ENCODE peak calls at places on chromosomes 4 and X, in four cellular contexts. F is WTC11, T is endothelial cell, P is OCI-LY7. H is an unnamed sample.

GRCh38 chr4:38818441-38818976 is 13.9 kb upstream of the TLR1 start:
- DNase-seq in T (no peak), F (no peak), P (no peak), H (peak)

GRCh38 chr4:105130945-105131344 is 15.7 kb upstream of the TET2 start:
- DNase-seq in T (no peak), F (no peak), P (no peak), H (no peak)

GRCh38 chrX:12617241-12617640 is 174.0 kb upstream of the PRPS2 start:
- DNase-seq in F (no peak), P (no peak), T (no peak), H (no peak)

GRCh38 chr4:26235500-26235899 is 85.3 kb upstream of the RBPJ start:
- DNase-seq in T (no peak), P (no peak), F (no peak), H (no peak)

GRCh38 chr4:89056953-89057398 is at the start of gene FAM13A:
- DNase-seq in F (peak), T (peak), P (no peak), H (no peak)

GRCh38 chr4:105496899-105497298 is 23.0 kb upstream of the PPA2 start:
- DNase-seq in T (no peak), F (peak), P (no peak), H (no peak)

GRCh38 chr4:25585901-25586523 is 69.6 kb upstream of the SLC34A2 start:
- DNase-seq in P (no peak), F (no peak), T (no peak), H (no peak)

GRCh38 chr4:38368612-38369011 is 295.4 kb upstream of the KLF3 start:
- DNase-seq in P (no peak), T (no peak), F (no peak), H (no peak)

GRCh38 chr4:147846318-147847135 is 114.6 kb downstream of the ARHGAP10 start:
- DNase-seq in T (no peak), F (no peak), P (no peak), H (peak)

GRCh38 chrX:154401045-154401799 is 3.0 kb downstream of the RPL10 start:
- DNase-seq in P (peak), T (no peak), F (no peak), H (no peak)

GRCh38 chr4:29066856-29067255 is 1653.3 kb upstream of the PCDH7 start:
- DNase-seq in T (no peak), P (no peak), F (no peak), H (no peak)

GRCh38 chr4:104989363-104989762 is 157.3 kb upstream of the TET2 start:
- DNase-seq in F (no peak), T (no peak), P (no peak), H (no peak)

GRCh38 chrX:115268421-115268820 is 21.1 kb upstream of the LUZP4 start:
- DNase-seq in P (no peak), F (no peak), T (no peak), H (no peak)

GRCh38 chr4:168608771-168609170 is 111.9 kb downstream of the PALLD start:
- DNase-seq in T (no peak), F (no peak), P (no peak), H (no peak)

GRCh38 chr4:25654971-25655963 is at the start of gene SLC34A2:
- DNase-seq in F (peak), T (peak), P (no peak), H (no peak)

GRCh38 chrX:13428055-13428786 is 108.4 kb upstream of the ATXN3L start:
- DNase-seq in P (no peak), T (no peak), F (peak), H (no peak)

GRCh38 chr4:68904786-68905185 is 46.8 kb downstream of the UGT2A3 start:
- DNase-seq in T (peak), F (peak), P (no peak), H (peak)

GRCh38 chrX:41518841-41519220 is 71.7 kb downstream of the NYX start:
- DNase-seq in T (no peak), P (no peak), F (no peak), H (no peak)

GRCh38 chr4:71494539-71494938 is 155.7 kb downstream of the SLC4A4 start:
- DNase-seq in F (no peak), T (no peak), P (no peak), H (no peak)
- TF ChIP-seq CTCF in F (no peak), T (no peak), P (peak), H (no peak)

DNA sequence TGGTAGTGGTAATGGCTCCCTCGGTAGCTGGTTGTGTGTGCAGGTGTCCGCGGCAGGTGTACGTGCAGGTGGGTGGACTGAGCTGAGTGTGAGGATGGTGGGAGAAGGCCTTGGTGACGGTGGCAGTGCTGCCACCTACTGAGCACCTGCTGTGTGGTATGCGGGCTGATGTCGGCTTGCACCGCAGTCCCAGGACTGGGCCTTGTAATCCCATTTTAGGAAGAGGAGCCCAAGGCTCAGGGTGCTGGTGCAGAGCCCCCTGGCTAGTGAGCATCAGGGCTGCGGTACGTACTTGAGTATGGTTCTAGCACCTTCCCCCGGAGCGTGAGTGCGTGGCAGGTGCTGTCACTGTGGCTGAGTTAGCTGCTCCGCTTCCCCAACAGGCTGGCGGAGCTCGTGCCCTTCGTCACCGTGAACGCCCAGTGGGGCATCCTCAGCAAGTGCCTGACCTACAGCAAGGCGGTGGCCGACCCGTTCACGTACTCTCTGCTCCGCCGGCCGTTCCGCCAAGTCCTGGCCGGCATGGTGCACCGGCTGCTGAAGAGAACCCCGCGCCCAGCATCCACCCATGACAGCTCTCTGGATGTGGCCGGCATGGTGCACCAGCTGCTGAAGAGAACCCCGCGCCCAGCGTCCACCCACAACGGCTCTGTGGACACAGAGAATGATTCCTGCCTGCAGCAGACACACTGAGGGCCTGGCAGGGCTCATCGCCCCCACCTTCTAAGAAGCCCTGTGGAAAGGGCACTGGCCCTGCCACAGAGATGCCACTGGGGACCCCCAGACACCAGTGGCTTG is 5.7 kb upstream of the CPZ start:
- DNase-seq in T (no peak), P (peak), F (peak), H (no peak)
- TF ChIP-seq CTCF in T (no peak), P (peak), F (no peak), H (no peak)

GRCh38 chrX:101803451-101803850 is 128.4 kb downstream of the ZMAT1 start:
- DNase-seq in T (no peak), F (no peak), P (no peak), H (no peak)
- TF ChIP-seq CTCF in T (peak), F (no peak), P (peak), H (no peak)

GRCh38 chr4:139857977-139858376 is 192.4 kb downstream of the MGST2 start:
- DNase-seq in F (no peak), T (no peak), P (no peak), H (no peak)
- TF ChIP-seq CTCF in F (no peak), T (no peak), P (no peak), H (no peak)

GRCh38 chr4:8582941-8583654 is 2.9 kb downstream of the GPR78 start:
- DNase-seq in P (no peak), T (no peak), F (peak), H (no peak)

GRCh38 chr4:8586246-8586645 is 6.1 kb downstream of the GPR78 start:
- DNase-seq in F (no peak), P (no peak), T (no peak), H (no peak)

GRCh38 chr4:8585721-8586161 is 5.5 kb downstream of the GPR78 start:
- DNase-seq in P (no peak), F (peak), T (no peak), H (no peak)

GRCh38 chr4:8583655-8584025 is 3.4 kb downstream of the GPR78 start:
- DNase-seq in F (peak), T (no peak), P (no peak), H (no peak)

GRCh38 chr4:8585186-8585585 is 5.0 kb downstream of the GPR78 start:
- DNase-seq in P (no peak), F (peak), T (no peak), H (no peak)
- TF ChIP-seq CTCF in P (no peak), F (no peak), T (peak), H (no peak)

GRCh38 chrX:99719140-99719539 is 690.9 kb downstream of the PCDH19 start:
- DNase-seq in T (no peak), F (peak), P (no peak), H (no peak)
- TF ChIP-seq CTCF in T (no peak), F (no peak), P (no peak), H (no peak)

GRCh38 chr4:10736895-10737294 is 52.3 kb upstream of the CLNK start:
- DNase-seq in F (no peak), T (no peak), P (no peak), H (no peak)
- TF ChIP-seq CTCF in F (no peak), T (no peak), P (peak), H (no peak)